ENCODE peak calls at places on chromosomes 4 and X, in nine cellular contexts. E is aorta; T is activated CD4-positive, alpha-beta T cell treated with anti-CD3 and anti-CD28 coated beads, Interleukin-2, amount 50 U/mL, for 48 hours; K is MV-4-11; Y is left lung; Z is cardiac muscle cell; M is C1 segment of cervical spinal cord; Q is EH; H is tibial nerve. R is an unnamed sample.

GRCh38 chrX:17689971-17690409 is 47.3 kb upstream of the SCML1 start:
- DNase-seq in E (no peak), T (peak), K (peak), Y (no peak), Z (peak), M (peak), Q (peak), H (peak), R (peak)

GRCh38 chrX:10474510-10474909 is 145.9 kb downstream of the MID1 start:
- DNase-seq in E (no peak), T (no peak), K (no peak), Y (no peak), Z (no peak), M (no peak), Q (no peak), H (no peak), R (no peak)

GRCh38 chr4:113979973-113980615 is 647 bp upstream of the ARSJ start:
- DNase-seq in E (no peak), T (no peak), K (no peak), Y (no peak), Z (no peak), M (no peak), Q (peak), H (no peak), R (peak)

GRCh38 chrX:66760648-66761047 is 121.8 kb upstream of the EDA2R start:
- DNase-seq in E (no peak), T (no peak), K (no peak), Y (no peak), Z (no peak), M (no peak), Q (peak), H (no peak), R (no peak)

GRCh38 chrX:101429934-101430333 is 21.9 kb downstream of the HNRNPH2 start:
- DNase-seq in E (no peak), T (no peak), K (no peak), Y (no peak), Z (no peak), M (no peak), Q (peak), H (no peak), R (no peak)

GRCh38 chr4:150722908-150723362 is 141.0 kb downstream of the MAB21L2 start:
- DNase-seq in E (peak), T (no peak), K (peak), Y (peak), Z (peak), M (no peak), Q (peak), H (peak), R (peak)

GRCh38 chr4:26055855-26056254 is 141.8 kb downstream of the SMIM20 start:
- DNase-seq in E (no peak), T (no peak), K (no peak), Y (no peak), Z (no peak), M (no peak), Q (no peak), H (no peak), R (peak)

GRCh38 chr4:155573126-155573525 is 93.5 kb upstream of the GUCY1A1 start:
- DNase-seq in E (no peak), T (no peak), K (no peak), Y (no peak), Z (no peak), M (no peak), Q (no peak), H (no peak), R (no peak)

GRCh38 chr4:153931804-153932203 is 142.9 kb upstream of the SFRP2 start:
- DNase-seq in E (no peak), T (no peak), K (peak), Y (no peak), Z (no peak), M (no peak), Q (peak), H (no peak), R (no peak)

GRCh38 chr4:188439641-188440311 is 300.5 kb downstream of the TRIML1 start:
- DNase-seq in E (no peak), T (no peak), K (no peak), Y (no peak), Z (peak), M (no peak), Q (no peak), H (no peak), R (peak)

GRCh38 chr4:10496200-10496599 is 39.0 kb upstream of the ZNF518B start:
- DNase-seq in E (no peak), T (no peak), K (no peak), Y (no peak), Z (no peak), M (no peak), Q (no peak), H (no peak), R (peak)

GRCh38 chr4:153616005-153616555 is 68.0 kb upstream of the TLR2 start:
- DNase-seq in E (no peak), T (peak), K (no peak), Y (no peak), Z (no peak), M (no peak), Q (no peak), H (no peak), R (no peak)

GRCh38 chr4:148120216-148120615 is 322.0 kb downstream of the NR3C2 start:
- DNase-seq in E (no peak), T (no peak), K (no peak), Y (no peak), Z (no peak), M (no peak), Q (peak), H (no peak), R (no peak)

GRCh38 chr4:99715286-99715685 is 57.7 kb upstream of the C4orf54 start:
- DNase-seq in E (no peak), T (no peak), K (no peak), Y (no peak), Z (no peak), M (no peak), Q (no peak), H (no peak), R (no peak)

GRCh38 chrX:133923113-133923512 is 62.3 kb downstream of the GPC3 start:
- DNase-seq in E (no peak), T (peak), K (no peak), Y (no peak), Z (no peak), M (no peak), Q (peak), H (no peak), R (no peak)

GRCh38 chrX:132614297-132614696 is 125.5 kb upstream of the MBNL3 start:
- DNase-seq in E (no peak), T (no peak), K (no peak), Y (no peak), Z (peak), M (no peak), Q (no peak), H (no peak), R (peak)

GRCh38 chrX:154505726-154506125 is 10.3 kb downstream of the FAM3A start:
- DNase-seq in E (no peak), T (no peak), K (peak), Y (no peak), Z (no peak), M (no peak), Q (peak), H (no peak), R (no peak)

GRCh38 chrX:10526442-10526841 is 93.9 kb downstream of the MID1 start:
- DNase-seq in E (no peak), T (no peak), K (no peak), Y (no peak), Z (no peak), M (no peak), Q (peak), H (no peak), R (no peak)

GRCh38 chr4:53688186-53688790 is 97.0 kb upstream of the LNX1 start:
- DNase-seq in E (no peak), T (peak), K (peak), Y (no peak), Z (no peak), M (no peak), Q (peak), H (no peak), R (no peak)

GRCh38 chr4:18366762-18367358 is 345.3 kb upstream of the LCORL start:
- DNase-seq in E (no peak), T (no peak), K (peak), Y (no peak), Z (peak), M (no peak), Q (peak), H (no peak), R (peak)

GRCh38 chr4:187027231-187027760 is 303.6 kb upstream of the FAT1 start:
- DNase-seq in E (no peak), T (no peak), K (no peak), Y (no peak), Z (peak), M (no peak), Q (peak), H (no peak), R (no peak)

GRCh38 chr4:39526283-39526682 is 956 bp downstream of the UGDH start:
- DNase-seq in E (no peak), T (no peak), K (no peak), Y (no peak), Z (peak), M (no peak), Q (peak), H (no peak), R (no peak)

GRCh38 chrX:24392709-24393108 is 32.3 kb downstream of the SUPT20HL1 start:
- DNase-seq in E (no peak), T (no peak), K (no peak), Y (no peak), Z (no peak), M (no peak), Q (peak), H (no peak), R (no peak)

GRCh38 chr4:16082424-16083216 is 1.2 kb downstream of the PROM1 start:
- DNase-seq in E (peak), T (peak), K (no peak), Y (peak), Z (peak), M (no peak), Q (no peak), H (no peak), R (peak)

GRCh38 chrX:9340619-9341304 is 124.1 kb upstream of the TBL1X start:
- DNase-seq in E (no peak), T (no peak), K (peak), Y (no peak), Z (no peak), M (peak), Q (peak), H (peak), R (peak)

GRCh38 chrX:49106930-49107329 is 16.6 kb downstream of the GPKOW start:
- DNase-seq in E (no peak), T (peak), K (peak), Y (no peak), Z (peak), M (no peak), Q (peak), H (no peak), R (peak)

GRCh38 chrX:431032-431431 is 44.3 kb upstream of the PPP2R3B start:
- DNase-seq in E (no peak), T (no peak), K (no peak), Y (no peak), Z (no peak), M (no peak), Q (no peak), H (no peak), R (no peak)

GRCh38 chrX:100654256-100654655 is 10.3 kb downstream of the SRPX2 start:
- DNase-seq in E (no peak), T (no peak), K (no peak), Y (no peak), Z (peak), M (no peak), Q (peak), H (no peak), R (peak)

GRCh38 chr4:75726577-75726976 is 2.2 kb downstream of the USO1 start:
- DNase-seq in E (no peak), T (no peak), K (no peak), Y (no peak), Z (no peak), M (no peak), Q (no peak), H (no peak), R (no peak)

GRCh38 chr4:38889143-38889542 is 21.5 kb downstream of the FAM114A1 start:
- DNase-seq in E (no peak), T (no peak), K (peak), Y (no peak), Z (no peak), M (no peak), Q (peak), H (no peak), R (no peak)

GRCh38 chrX:38965883-38966282 is 164.6 kb downstream of the MID1IP1 start:
- DNase-seq in E (no peak), T (no peak), K (no peak), Y (no peak), Z (peak), M (no peak), Q (no peak), H (no peak), R (no peak)

GRCh38 chr4:49221209-49221608 is 235.1 kb downstream of the CWH43 start:
- DNase-seq in E (no peak), T (no peak), K (no peak), Y (no peak), Z (no peak), M (no peak), Q (no peak), H (no peak), R (no peak)

GRCh38 chr4:119289313-119289712 is 32.6 kb downstream of the FABP2 start:
- DNase-seq in E (no peak), T (no peak), K (no peak), Y (no peak), Z (no peak), M (no peak), Q (no peak), H (no peak), R (no peak)

R was measured in NCI-H69.